ENCODE peak calls at places on chromosome 11, in six cellular contexts. One of them, this sample, is unnamed.
A peak's percentile ranks its signal among the peaks of the same experiment; 100 is the strongest.

GRCh38 chr11:70860855-70861254 is 391.5 kb downstream of the SHANK2 start:
- DNase-seq in stimulated activated CD4-positive, alpha-beta T cell treated with anti-CD3 and anti-CD28 coated beads, Interleukin-15, amount 100 ng/mL, for 1 hour: no peak
- DNase-seq in T-helper 9 cell: no peak
- DNase-seq in non-pigmented ciliary epithelial cell: no peak
- DNase-seq in lower lobe of right lung: no peak
- DNase-seq in amygdala: no peak
- DNase-seq in this sample: no peak

GRCh38 chr11:8652140-8652539 is 30.3 kb downstream of the TRIM66 start:
- DNase-seq in amygdala: no peak
- DNase-seq in stimulated activated CD4-positive, alpha-beta T cell treated with anti-CD3 and anti-CD28 coated beads, Interleukin-15, amount 100 ng/mL, for 1 hour: no peak
- DNase-seq in T-helper 9 cell: no peak
- DNase-seq in non-pigmented ciliary epithelial cell: peak; percentile 73
- DNase-seq in lower lobe of right lung: no peak
- DNase-seq in this sample: peak; percentile 88

GRCh38 chr11:69969890-69970784 is 108.0 kb upstream of the ANO1 start:
- DNase-seq in amygdala: no peak
- DNase-seq in lower lobe of right lung: no peak
- DNase-seq in T-helper 9 cell: no peak
- DNase-seq in stimulated activated CD4-positive, alpha-beta T cell treated with anti-CD3 and anti-CD28 coated beads, Interleukin-15, amount 100 ng/mL, for 1 hour: no peak
- DNase-seq in non-pigmented ciliary epithelial cell: no peak
- DNase-seq in this sample: no peak

GRCh38 chr11:8310743-8311298 is 47.1 kb upstream of the LMO1 start:
- DNase-seq in lower lobe of right lung: no peak
- DNase-seq in amygdala: no peak
- DNase-seq in T-helper 9 cell: no peak
- DNase-seq in stimulated activated CD4-positive, alpha-beta T cell treated with anti-CD3 and anti-CD28 coated beads, Interleukin-15, amount 100 ng/mL, for 1 hour: no peak
- DNase-seq in non-pigmented ciliary epithelial cell: no peak
- DNase-seq in this sample: no peak

GRCh38 chr11:2426826-2427521 is 17.3 kb downstream of the TRPM5 start:
- DNase-seq in lower lobe of right lung: peak; percentile 71
- DNase-seq in amygdala: no peak
- DNase-seq in T-helper 9 cell: no peak
- DNase-seq in stimulated activated CD4-positive, alpha-beta T cell treated with anti-CD3 and anti-CD28 coated beads, Interleukin-15, amount 100 ng/mL, for 1 hour: no peak
- DNase-seq in non-pigmented ciliary epithelial cell: no peak
- DNase-seq in this sample: no peak

GRCh38 chr11:94513091-94513490 is 830 bp downstream of the C11orf97 start:
- DNase-seq in stimulated activated CD4-positive, alpha-beta T cell treated with anti-CD3 and anti-CD28 coated beads, Interleukin-15, amount 100 ng/mL, for 1 hour: no peak
- DNase-seq in lower lobe of right lung: no peak
- DNase-seq in non-pigmented ciliary epithelial cell: no peak
- DNase-seq in amygdala: no peak
- DNase-seq in T-helper 9 cell: no peak
- DNase-seq in this sample: no peak

GRCh38 chr11:777288-778255 is at the start of gene GATD1:
- DNase-seq in T-helper 9 cell: peak; percentile 94
- DNase-seq in stimulated activated CD4-positive, alpha-beta T cell treated with anti-CD3 and anti-CD28 coated beads, Interleukin-15, amount 100 ng/mL, for 1 hour: peak; percentile 91
- DNase-seq in lower lobe of right lung: peak; percentile 94
- DNase-seq in amygdala: peak; percentile 78
- DNase-seq in non-pigmented ciliary epithelial cell: no peak
- DNase-seq in this sample: peak; percentile 36

GRCh38 chr11:33161120-33162005 is at the start of gene CSTF3:
- DNase-seq in amygdala: peak; percentile 99
- DNase-seq in T-helper 9 cell: peak; percentile 98
- DNase-seq in non-pigmented ciliary epithelial cell: peak; percentile 91
- DNase-seq in stimulated activated CD4-positive, alpha-beta T cell treated with anti-CD3 and anti-CD28 coated beads, Interleukin-15, amount 100 ng/mL, for 1 hour: peak; percentile 83
- DNase-seq in lower lobe of right lung: peak; percentile 100
- DNase-seq in this sample: peak; percentile 92

GRCh38 chr11:44978279-44978960 is 27.7 kb upstream of the TP53I11 start:
- DNase-seq in non-pigmented ciliary epithelial cell: no peak
- DNase-seq in stimulated activated CD4-positive, alpha-beta T cell treated with anti-CD3 and anti-CD28 coated beads, Interleukin-15, amount 100 ng/mL, for 1 hour: no peak
- DNase-seq in T-helper 9 cell: no peak
- DNase-seq in lower lobe of right lung: no peak
- DNase-seq in amygdala: no peak
- DNase-seq in this sample: no peak

GRCh38 chr11:11987503-11988022 is 20.9 kb downstream of the DKK3 start:
- DNase-seq in T-helper 9 cell: no peak
- DNase-seq in stimulated activated CD4-positive, alpha-beta T cell treated with anti-CD3 and anti-CD28 coated beads, Interleukin-15, amount 100 ng/mL, for 1 hour: no peak
- DNase-seq in amygdala: no peak
- DNase-seq in lower lobe of right lung: no peak
- DNase-seq in non-pigmented ciliary epithelial cell: no peak
- DNase-seq in this sample: no peak

GRCh38 chr11:27514558-27514957 is 8.0 kb upstream of the LIN7C start:
- DNase-seq in lower lobe of right lung: no peak
- DNase-seq in non-pigmented ciliary epithelial cell: no peak
- DNase-seq in amygdala: no peak
- DNase-seq in stimulated activated CD4-positive, alpha-beta T cell treated with anti-CD3 and anti-CD28 coated beads, Interleukin-15, amount 100 ng/mL, for 1 hour: no peak
- DNase-seq in T-helper 9 cell: no peak
- DNase-seq in this sample: no peak

GRCh38 chr11:75468534-75469340 is 35.7 kb upstream of the KLHL35 start:
- DNase-seq in T-helper 9 cell: no peak
- DNase-seq in stimulated activated CD4-positive, alpha-beta T cell treated with anti-CD3 and anti-CD28 coated beads, Interleukin-15, amount 100 ng/mL, for 1 hour: no peak
- DNase-seq in non-pigmented ciliary epithelial cell: no peak
- DNase-seq in amygdala: no peak
- DNase-seq in lower lobe of right lung: peak; percentile 48
- DNase-seq in this sample: peak; percentile 68

GRCh38 chr11:33452806-33453205 is 195.6 kb downstream of the HIPK3 start:
- DNase-seq in stimulated activated CD4-positive, alpha-beta T cell treated with anti-CD3 and anti-CD28 coated beads, Interleukin-15, amount 100 ng/mL, for 1 hour: no peak
- DNase-seq in amygdala: no peak
- DNase-seq in T-helper 9 cell: no peak
- DNase-seq in non-pigmented ciliary epithelial cell: peak; percentile 76
- DNase-seq in lower lobe of right lung: no peak
- DNase-seq in this sample: peak; percentile 65